ENCODE peak calls at places on chromosomes 1 and 21, in six cellular contexts. One of them, this sample, is unnamed.

GRCh38 chr1:85857991-85858390 is 149.8 kb upstream of the ZNHIT6 start:
- DNase-seq in A549: no peak
- DNase-seq in stimulated activated CD4-positive, alpha-beta T cell treated with anti-CD3 and anti-CD28 coated beads, Interleukin-15, amount 100 ng/mL, for 24 hours: no peak
- DNase-seq in astrocyte of the cerebellum: no peak
- DNase-seq in Daoy: no peak
- DNase-seq in mesothelial cell of epicardium: no peak
- DNase-seq in this sample: no peak

GRCh38 chr1:2438038-2438437 is 25.7 kb upstream of the PEX10 start:
- DNase-seq in A549: no peak
- DNase-seq in stimulated activated CD4-positive, alpha-beta T cell treated with anti-CD3 and anti-CD28 coated beads, Interleukin-15, amount 100 ng/mL, for 24 hours: no peak
- DNase-seq in astrocyte of the cerebellum: no peak
- DNase-seq in Daoy: no peak
- DNase-seq in mesothelial cell of epicardium: no peak
- DNase-seq in this sample: no peak

GRCh38 chr1:1318131-1318652 is 6.3 kb downstream of the INTS11 start:
- DNase-seq in A549: peak; percentile 77
- DNase-seq in stimulated activated CD4-positive, alpha-beta T cell treated with anti-CD3 and anti-CD28 coated beads, Interleukin-15, amount 100 ng/mL, for 24 hours: no peak
- DNase-seq in astrocyte of the cerebellum: peak; percentile 94
- DNase-seq in Daoy: peak; percentile 95
- DNase-seq in mesothelial cell of epicardium: no peak
- DNase-seq in this sample: peak; percentile 96

GRCh38 chr1:94092210-94092613 is 28.7 kb downstream of the ABCA4 start:
- DNase-seq in A549: no peak
- DNase-seq in stimulated activated CD4-positive, alpha-beta T cell treated with anti-CD3 and anti-CD28 coated beads, Interleukin-15, amount 100 ng/mL, for 24 hours: no peak
- DNase-seq in astrocyte of the cerebellum: peak; percentile 71
- DNase-seq in Daoy: peak; percentile 86
- DNase-seq in mesothelial cell of epicardium: no peak
- DNase-seq in this sample: no peak

GRCh38 chr1:40421694-40422384 is 28.4 kb upstream of the ZFP69B start:
- DNase-seq in A549: no peak
- DNase-seq in stimulated activated CD4-positive, alpha-beta T cell treated with anti-CD3 and anti-CD28 coated beads, Interleukin-15, amount 100 ng/mL, for 24 hours: no peak
- DNase-seq in astrocyte of the cerebellum: peak; percentile 31
- DNase-seq in Daoy: peak; percentile 41
- DNase-seq in mesothelial cell of epicardium: no peak
- DNase-seq in this sample: peak; percentile 20

GRCh38 chr21:26587621-26588260 is 14.7 kb upstream of the CYYR1 start:
- DNase-seq in A549: peak; percentile 46
- DNase-seq in stimulated activated CD4-positive, alpha-beta T cell treated with anti-CD3 and anti-CD28 coated beads, Interleukin-15, amount 100 ng/mL, for 24 hours: no peak
- DNase-seq in astrocyte of the cerebellum: no peak
- DNase-seq in Daoy: no peak
- DNase-seq in mesothelial cell of epicardium: no peak
- DNase-seq in this sample: peak; percentile 57

GRCh38 chr21:39489380-39489924 is 37.7 kb downstream of the SH3BGR start:
- DNase-seq in A549: no peak
- DNase-seq in stimulated activated CD4-positive, alpha-beta T cell treated with anti-CD3 and anti-CD28 coated beads, Interleukin-15, amount 100 ng/mL, for 24 hours: no peak
- DNase-seq in astrocyte of the cerebellum: no peak
- DNase-seq in Daoy: no peak
- DNase-seq in mesothelial cell of epicardium: no peak
- DNase-seq in this sample: no peak

GRCh38 chr21:38798081-38798480 is 7.6 kb upstream of the ETS2 start:
- DNase-seq in A549: no peak
- DNase-seq in stimulated activated CD4-positive, alpha-beta T cell treated with anti-CD3 and anti-CD28 coated beads, Interleukin-15, amount 100 ng/mL, for 24 hours: no peak
- DNase-seq in astrocyte of the cerebellum: no peak
- DNase-seq in Daoy: no peak
- DNase-seq in mesothelial cell of epicardium: no peak
- DNase-seq in this sample: no peak

GRCh38 chr1:8754993-8755392 is 62.4 kb downstream of the RERE start:
- DNase-seq in A549: no peak
- DNase-seq in stimulated activated CD4-positive, alpha-beta T cell treated with anti-CD3 and anti-CD28 coated beads, Interleukin-15, amount 100 ng/mL, for 24 hours: no peak
- DNase-seq in astrocyte of the cerebellum: peak; percentile 39
- DNase-seq in Daoy: no peak
- DNase-seq in mesothelial cell of epicardium: no peak
- DNase-seq in this sample: no peak

GRCh38 chr21:29074783-29075182 is 1.3 kb upstream of the CCT8 start:
- DNase-seq in A549: no peak
- DNase-seq in stimulated activated CD4-positive, alpha-beta T cell treated with anti-CD3 and anti-CD28 coated beads, Interleukin-15, amount 100 ng/mL, for 24 hours: no peak
- DNase-seq in astrocyte of the cerebellum: no peak
- DNase-seq in Daoy: no peak
- DNase-seq in mesothelial cell of epicardium: no peak
- DNase-seq in this sample: no peak

GRCh38 chr1:157025321-157025720 is 20.2 kb downstream of the ARHGEF11 start:
- DNase-seq in A549: no peak
- DNase-seq in stimulated activated CD4-positive, alpha-beta T cell treated with anti-CD3 and anti-CD28 coated beads, Interleukin-15, amount 100 ng/mL, for 24 hours: no peak
- DNase-seq in astrocyte of the cerebellum: no peak
- DNase-seq in Daoy: no peak
- DNase-seq in mesothelial cell of epicardium: no peak
- DNase-seq in this sample: no peak

GRCh38 chr1:154846921-154847442 is 23.1 kb downstream of the KCNN3 start:
- DNase-seq in A549: no peak
- DNase-seq in stimulated activated CD4-positive, alpha-beta T cell treated with anti-CD3 and anti-CD28 coated beads, Interleukin-15, amount 100 ng/mL, for 24 hours: no peak
- DNase-seq in astrocyte of the cerebellum: no peak
- DNase-seq in Daoy: no peak
- DNase-seq in mesothelial cell of epicardium: no peak
- DNase-seq in this sample: no peak

GRCh38 chr1:236516929-236517704 is 6.7 kb upstream of the LGALS8 start:
- DNase-seq in A549: peak; percentile 64
- DNase-seq in stimulated activated CD4-positive, alpha-beta T cell treated with anti-CD3 and anti-CD28 coated beads, Interleukin-15, amount 100 ng/mL, for 24 hours: peak; percentile 20
- DNase-seq in astrocyte of the cerebellum: peak; percentile 76
- DNase-seq in Daoy: peak; percentile 51
- DNase-seq in mesothelial cell of epicardium: no peak
- DNase-seq in this sample: peak; percentile 71

GRCh38 chr1:201537467-201537866 is 1.5 kb upstream of the NAV1 start:
- DNase-seq in A549: no peak
- DNase-seq in stimulated activated CD4-positive, alpha-beta T cell treated with anti-CD3 and anti-CD28 coated beads, Interleukin-15, amount 100 ng/mL, for 24 hours: no peak
- DNase-seq in astrocyte of the cerebellum: no peak
- DNase-seq in Daoy: no peak
- DNase-seq in mesothelial cell of epicardium: no peak
- DNase-seq in this sample: no peak

GRCh38 chr1:64952055-64952699 is 14.2 kb downstream of the JAK1 start:
- DNase-seq in A549: no peak
- DNase-seq in stimulated activated CD4-positive, alpha-beta T cell treated with anti-CD3 and anti-CD28 coated beads, Interleukin-15, amount 100 ng/mL, for 24 hours: no peak
- DNase-seq in astrocyte of the cerebellum: no peak
- DNase-seq in Daoy: no peak
- DNase-seq in mesothelial cell of epicardium: no peak
- DNase-seq in this sample: no peak

GRCh38 chr1:109959974-109960744 is 24.4 kb upstream of the AHCYL1 start:
- DNase-seq in A549: peak; percentile 96
- DNase-seq in stimulated activated CD4-positive, alpha-beta T cell treated with anti-CD3 and anti-CD28 coated beads, Interleukin-15, amount 100 ng/mL, for 24 hours: no peak
- DNase-seq in astrocyte of the cerebellum: no peak
- DNase-seq in Daoy: peak; percentile 73
- DNase-seq in mesothelial cell of epicardium: no peak
- DNase-seq in this sample: peak; percentile 91

GRCh38 chr1:115531806-115532359 is 109.9 kb upstream of the VANGL1 start:
- DNase-seq in A549: no peak
- DNase-seq in stimulated activated CD4-positive, alpha-beta T cell treated with anti-CD3 and anti-CD28 coated beads, Interleukin-15, amount 100 ng/mL, for 24 hours: no peak
- DNase-seq in astrocyte of the cerebellum: peak; percentile 23
- DNase-seq in Daoy: no peak
- DNase-seq in mesothelial cell of epicardium: no peak
- DNase-seq in this sample: no peak

GRCh38 chr1:65593516-65593915 is 173.0 kb downstream of the LEPR start:
- DNase-seq in A549: no peak
- DNase-seq in stimulated activated CD4-positive, alpha-beta T cell treated with anti-CD3 and anti-CD28 coated beads, Interleukin-15, amount 100 ng/mL, for 24 hours: no peak
- DNase-seq in astrocyte of the cerebellum: no peak
- DNase-seq in Daoy: no peak
- DNase-seq in mesothelial cell of epicardium: no peak
- DNase-seq in this sample: no peak

GRCh38 chr1:17732475-17732874 is 22.7 kb upstream of the ACTL8 start:
- DNase-seq in A549: no peak
- DNase-seq in stimulated activated CD4-positive, alpha-beta T cell treated with anti-CD3 and anti-CD28 coated beads, Interleukin-15, amount 100 ng/mL, for 24 hours: no peak
- DNase-seq in astrocyte of the cerebellum: no peak
- DNase-seq in Daoy: peak; percentile 68
- DNase-seq in mesothelial cell of epicardium: no peak
- DNase-seq in this sample: peak; percentile 46

GRCh38 chr1:221336141-221336540 is 405.7 kb downstream of the DUSP10 start:
- DNase-seq in A549: no peak
- DNase-seq in stimulated activated CD4-positive, alpha-beta T cell treated with anti-CD3 and anti-CD28 coated beads, Interleukin-15, amount 100 ng/mL, for 24 hours: no peak
- DNase-seq in astrocyte of the cerebellum: no peak
- DNase-seq in Daoy: peak; percentile 32
- DNase-seq in mesothelial cell of epicardium: no peak
- DNase-seq in this sample: peak; percentile 22

GRCh38 chr1:16631248-16632043 is 18.1 kb upstream of the NBPF1 start:
- DNase-seq in A549: no peak
- DNase-seq in stimulated activated CD4-positive, alpha-beta T cell treated with anti-CD3 and anti-CD28 coated beads, Interleukin-15, amount 100 ng/mL, for 24 hours: no peak
- DNase-seq in astrocyte of the cerebellum: no peak
- DNase-seq in Daoy: no peak
- DNase-seq in mesothelial cell of epicardium: peak; percentile 55
- DNase-seq in this sample: no peak